ENCODE peak calls at places on chromosomes 7 and 10, in nine cellular contexts. J, I, Y, D, O, E, M, L and F are unnamed samples.

GRCh38 chr10:128599538-128599937 is 473.3 kb upstream of the MKI67 start:
- DNase-seq in O (no peak), I (no peak), D (no peak), Y (no peak), M (no peak), J (no peak), L (no peak), E (no peak), F (no peak)

GRCh38 chr10:22420787-22421517 is 75.7 kb downstream of the SPAG6 start:
- DNase-seq in O (no peak), L (peak), I (peak), M (peak), E (peak), Y (no peak), D (no peak), J (no peak), F (peak)

GRCh38 chr7:98230746-98231471 is 19.7 kb downstream of the BHLHA15 start:
- DNase-seq in E (no peak), J (no peak), D (no peak), I (no peak), Y (no peak), M (no peak), O (no peak), L (no peak), F (no peak)

GRCh38 chr10:105041956-105042355 is 400.9 kb downstream of the SORCS3 start:
- DNase-seq in J (no peak), L (no peak), E (no peak), I (no peak), M (no peak), O (no peak), Y (no peak), D (no peak), F (no peak)

GRCh38 chr10:96377816-96378294 is 19.1 kb upstream of the OPALIN start:
- DNase-seq in J (peak), I (no peak), O (no peak), M (no peak), E (no peak), Y (peak), D (no peak), L (no peak), F (no peak)

GRCh38 chr10:10687751-10688150 is 329.9 kb upstream of the CELF2 start:
- DNase-seq in J (no peak), Y (no peak), M (no peak), I (no peak), E (no peak), L (no peak), O (no peak), D (no peak), F (no peak)

GRCh38 chr10:125472037-125472607 is 210.8 kb downstream of the TEX36 start:
- DNase-seq in I (no peak), J (peak), L (no peak), Y (no peak), D (no peak), E (no peak), O (no peak), M (no peak), F (no peak)

GRCh38 chr10:82811621-82812020 is 936.6 kb downstream of the NRG3 start:
- DNase-seq in Y (no peak), O (no peak), I (no peak), E (peak), J (no peak), L (no peak), M (peak), D (peak), F (peak)

GRCh38 chr7:149683898-149684297 is 89.5 kb downstream of the ZNF467 start:
- DNase-seq in M (no peak), Y (no peak), J (no peak), E (no peak), L (no peak), O (no peak), D (no peak), I (no peak), F (no peak)

GRCh38 chr7:116509982-116510579 is 10.5 kb downstream of the CAV2 start:
- DNase-seq in E (peak), Y (no peak), L (peak), M (no peak), O (no peak), J (no peak), I (peak), D (no peak), F (no peak)

GRCh38 chr7:116515584-116515983 is 9.3 kb upstream of the CAV1 start:
- DNase-seq in D (no peak), O (no peak), J (no peak), I (no peak), E (no peak), L (no peak), M (no peak), Y (no peak), F (no peak)

GRCh38 chr7:116510795-116511194 is 11.3 kb downstream of the CAV2 start:
- DNase-seq in E (peak), O (no peak), Y (no peak), I (no peak), D (no peak), L (no peak), M (no peak), J (no peak), F (no peak)

GRCh38 chr7:116511552-116512523 is 12.3 kb downstream of the CAV2 start:
- DNase-seq in J (no peak), I (peak), D (no peak), Y (peak), O (peak), M (peak), L (peak), E (peak), F (peak)

GRCh38 chr7:116512524-116513188 is 12.2 kb upstream of the CAV1 start:
- DNase-seq in E (no peak), D (no peak), O (no peak), L (peak), Y (peak), I (peak), M (no peak), J (no peak), F (no peak)
- H3K4me3 ChIP-seq in E (no peak), D (no peak), O (peak), L (peak), Y (no peak), I (no peak), M (peak), J (no peak), F (peak)

DNA sequence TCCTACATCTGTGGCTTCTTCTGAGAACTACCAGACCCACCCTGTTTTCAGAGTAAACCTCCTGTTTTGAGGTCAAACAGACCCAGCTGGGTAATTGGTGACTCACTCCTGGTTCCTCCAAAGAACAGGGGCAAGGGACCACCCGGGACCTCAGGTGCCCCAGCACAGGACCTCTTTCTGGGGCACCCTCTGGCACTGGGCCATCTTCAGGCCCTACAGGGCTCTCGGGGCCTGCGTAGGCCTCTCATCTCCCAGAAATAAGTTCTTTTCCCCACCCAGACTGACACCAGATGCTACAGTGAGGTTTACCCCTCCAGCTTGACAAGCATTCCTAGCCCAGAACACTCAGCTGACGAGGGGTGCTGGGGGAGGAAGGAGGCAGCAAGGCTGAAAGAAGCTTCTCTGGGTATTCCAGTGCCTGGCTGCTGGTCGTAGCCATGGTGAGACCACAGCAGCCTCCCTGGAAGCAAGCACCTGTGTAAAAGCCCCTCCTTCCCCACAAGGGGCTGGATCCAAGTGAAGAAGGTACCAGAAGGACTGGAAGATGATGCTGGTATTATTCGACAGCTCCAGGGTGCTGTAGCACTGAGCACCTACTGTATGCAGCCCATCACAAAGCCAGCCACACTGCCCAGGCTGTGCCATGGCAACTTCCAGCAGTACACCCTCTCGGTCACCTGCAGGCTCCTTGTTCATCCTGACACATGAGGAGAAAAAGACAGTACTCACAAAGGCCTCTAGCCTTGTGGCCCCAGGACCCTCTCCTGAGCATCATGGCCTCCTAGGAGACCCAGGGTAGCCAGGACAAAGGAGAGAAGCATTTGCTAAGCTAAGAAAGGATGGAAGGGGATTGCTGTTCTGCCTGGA is 47.4 kb downstream of the ALOX5 start:
- DNase-seq in J (no peak), E (no peak), O (no peak), L (no peak), I (no peak), M (no peak), Y (no peak), D (no peak), F (no peak)
- H3K27ac ChIP-seq in J (no peak), E (no peak), O (no peak), L (no peak), I (no peak), M (no peak), Y (no peak), D (no peak), F (peak)

DNA sequence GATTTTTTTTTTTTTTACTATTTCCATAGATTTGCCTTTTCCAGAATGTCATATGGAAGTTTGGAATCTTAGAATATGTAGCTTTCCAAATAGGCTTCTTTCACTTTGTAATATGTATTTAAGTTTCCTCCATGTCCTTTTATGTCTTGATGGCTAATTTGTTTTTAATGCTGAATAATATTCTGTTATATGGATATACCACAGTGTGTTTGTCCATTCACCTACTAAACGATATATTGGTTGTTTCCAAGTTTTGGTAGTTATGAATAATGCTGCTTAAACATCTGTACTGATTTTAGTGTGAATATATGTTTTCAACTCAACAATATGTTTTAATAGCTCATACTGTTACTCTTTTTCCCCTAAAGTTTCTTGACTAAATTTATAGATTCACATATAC is 669.8 kb upstream of the PCDH15 start:
- DNase-seq in J (no peak), E (no peak), M (no peak), L (no peak), I (no peak), O (no peak), D (no peak), Y (no peak), F (no peak)
- H3K4me2 ChIP-seq in J (no peak), E (no peak), M (no peak), L (no peak), I (no peak), O (no peak), D (no peak), Y (no peak), F (no peak)

DNA sequence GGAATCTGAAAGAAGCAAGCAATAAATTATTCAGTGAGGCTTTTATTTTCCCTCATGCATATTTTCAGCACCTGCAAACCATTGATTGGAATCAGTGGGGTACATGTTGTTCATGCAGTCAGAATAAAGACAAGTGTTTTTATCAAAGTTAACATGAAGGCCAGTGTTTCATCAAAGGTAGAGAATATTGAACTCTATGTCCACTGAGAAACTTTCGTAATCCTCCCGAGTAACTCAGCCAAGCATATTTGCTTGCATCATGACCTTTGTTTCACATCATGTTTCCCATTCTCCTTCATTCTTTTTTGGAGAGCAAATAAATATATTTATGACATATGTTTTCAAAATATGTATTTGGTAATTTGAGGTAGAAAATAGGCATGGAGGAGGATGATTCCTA is 663.1 kb downstream of the SH2D4B start:
- DNase-seq in L (no peak), I (no peak), Y (no peak), E (no peak), O (no peak), J (no peak), M (no peak), D (no peak), F (no peak)
- H3K4me3 ChIP-seq in L (no peak), I (no peak), Y (no peak), E (no peak), O (no peak), J (no peak), M (no peak), D (no peak), F (no peak)

GRCh38 chr7:135190703-135191102 is 20.2 kb upstream of the CYREN start:
- DNase-seq in I (no peak), D (no peak), E (no peak), O (no peak), M (no peak), L (no peak), J (no peak), Y (no peak), F (no peak)
- H3K27ac ChIP-seq in I (no peak), D (no peak), E (no peak), O (no peak), M (no peak), L (no peak), J (no peak), Y (no peak), F (no peak)

GRCh38 chr10:24207781-24208611 is 942 bp upstream of the KIAA1217 start:
- DNase-seq in O (no peak), Y (peak), L (peak), J (peak), E (peak), M (peak), I (no peak), D (no peak), F (no peak)
- H3K4me2 ChIP-seq in O (no peak), Y (peak), L (peak), J (peak), E (no peak), M (peak), I (no peak), D (peak), F (no peak)